ENCODE peak calls at places on chromosome 3, in four cellular contexts. G is Peyer's patch, E is right lobe of liver, Y is body of pancreas. B is an unnamed sample.

GRCh38 chr3:121431717-121432517 is 113.9 kb downstream of the POLQ start:
- DNase-seq in G (peak; percentile 76), E (peak; percentile 48), Y (peak; percentile 14), B (peak; percentile 57)

GRCh38 chr3:153052096-153052460 is 109.9 kb upstream of the RAP2B start:
- DNase-seq in G (no peak), E (no peak), Y (no peak), B (no peak)

GRCh38 chr3:190496859-190497258 is 17.0 kb upstream of the IL1RAP start:
- DNase-seq in G (no peak), E (no peak), Y (no peak), B (no peak)

GRCh38 chr3:188268336-188268735 is 114.4 kb downstream of the LPP start:
- DNase-seq in G (no peak), E (no peak), Y (no peak), B (no peak)

GRCh38 chr3:125582707-125583106 is 12.6 kb downstream of the OSBPL11 start:
- DNase-seq in G (no peak), E (no peak), Y (no peak), B (no peak)

GRCh38 chr3:14371573-14372474 is 30.6 kb upstream of the SLC6A6 start:
- DNase-seq in G (peak; percentile 93), E (peak; percentile 63), Y (peak; percentile 75), B (peak; percentile 96)

GRCh38 chr3:85862893-85863455 is 904.2 kb downstream of the CADM2 start:
- DNase-seq in G (no peak), E (no peak), Y (no peak), B (no peak)

GRCh38 chr3:125651246-125651645 is 55.9 kb upstream of the OSBPL11 start:
- DNase-seq in G (no peak), E (no peak), Y (no peak), B (no peak)

GRCh38 chr3:43212914-43213611 is 73.3 kb upstream of the SNRK start:
- DNase-seq in G (no peak), E (no peak), Y (no peak), B (no peak)

GRCh38 chr3:188243124-188243795 is 89.3 kb downstream of the LPP start:
- DNase-seq in G (no peak), E (no peak), Y (no peak), B (no peak)

GRCh38 chr3:115512565-115513410 is 110.5 kb upstream of the GAP43 start:
- DNase-seq in G (no peak), E (no peak), Y (peak; percentile 58), B (no peak)

GRCh38 chr3:33372218-33373081 is 67.8 kb downstream of the UBP1 start:
- DNase-seq in G (peak; percentile 80), E (no peak), Y (peak; percentile 54), B (peak; percentile 37)

GRCh38 chr3:45205126-45205525 is 21.0 kb downstream of the TMEM158 start:
- DNase-seq in G (no peak), E (no peak), Y (no peak), B (no peak)

GRCh38 chr3:149013726-149014125 is 22.4 kb downstream of the GYG1 start:
- DNase-seq in G (no peak), E (no peak), Y (no peak), B (no peak)

GRCh38 chr3:125212096-125212508 is 446 bp downstream of the SLC12A8 start:
- DNase-seq in G (no peak), E (peak; percentile 60), Y (peak; percentile 55), B (peak; percentile 46)

GRCh38 chr3:129114455-129114854 is 7.1 kb downstream of the RAB43 start:
- DNase-seq in G (no peak), E (no peak), Y (no peak), B (no peak)

GRCh38 chr3:140630366-140630765 is 47.5 kb upstream of the TRIM42 start:
- DNase-seq in G (no peak), E (no peak), Y (no peak), B (no peak)

GRCh38 chr3:179898024-179898423 is 138.7 kb downstream of the PEX5L start:
- DNase-seq in G (no peak), E (no peak), Y (peak; percentile 38), B (no peak)

GRCh38 chr3:74139648-74140047 is 474.8 kb downstream of the CNTN3 start:
- DNase-seq in G (no peak), E (no peak), Y (no peak), B (no peak)

GRCh38 chr3:191982481-191982880 is 521.5 kb downstream of the PYDC2 start:
- DNase-seq in G (no peak), E (no peak), Y (no peak), B (no peak)

GRCh38 chr3:142501004-142501926 is 53.4 kb upstream of the XRN1 start:
- DNase-seq in G (no peak), E (no peak), Y (no peak), B (no peak)

GRCh38 chr3:157469571-157470294 is 33.1 kb downstream of the PTX3 start:
- DNase-seq in G (no peak), E (no peak), Y (no peak), B (no peak)

GRCh38 chr3:64687781-64688515 is at the start of gene ADAMTS9:
- DNase-seq in G (peak; percentile 61), E (peak; percentile 59), Y (peak; percentile 60), B (peak; percentile 84)

GRCh38 chr3:14143826-14144225 is 19.0 kb downstream of the TMEM43 start:
- DNase-seq in G (peak; percentile 65), E (no peak), Y (no peak), B (peak; percentile 76)

GRCh38 chr3:150917941-150918340 is 12.7 kb upstream of the MINDY4B start:
- DNase-seq in G (no peak), E (no peak), Y (no peak), B (no peak)

GRCh38 chr3:107085261-107085660 is 292.0 kb upstream of the CCDC54 start:
- DNase-seq in G (no peak), E (no peak), Y (no peak), B (no peak)

GRCh38 chr3:62529230-62529629 is 155.9 kb upstream of the FEZF2 start:
- DNase-seq in G (no peak), E (no peak), Y (peak; percentile 27), B (peak; percentile 73)

GRCh38 chr3:191963182-191963581 is 502.2 kb downstream of the PYDC2 start:
- DNase-seq in G (no peak), E (no peak), Y (no peak), B (no peak)

GRCh38 chr3:167437428-167438139 is 36.3 kb downstream of the SERPINI2 start:
- DNase-seq in G (no peak), E (no peak), Y (no peak), B (no peak)

GRCh38 chr3:72888546-72889309 is 882 bp downstream of the GXYLT2 start:
- DNase-seq in G (no peak), E (no peak), Y (no peak), B (peak; percentile 62)

GRCh38 chr3:169347597-169347996 is 315.9 kb downstream of the MECOM start:
- DNase-seq in G (no peak), E (no peak), Y (no peak), B (no peak)

GRCh38 chr3:169348276-169348675 is 315.2 kb downstream of the MECOM start:
- DNase-seq in G (no peak), E (no peak), Y (no peak), B (no peak)

GRCh38 chr3:169345662-169346331 is 317.7 kb downstream of the MECOM start:
- DNase-seq in G (no peak), E (no peak), Y (no peak), B (no peak)

GRCh38 chr3:169350228-169350627 is 313.3 kb downstream of the MECOM start:
- DNase-seq in G (no peak), E (no peak), Y (no peak), B (no peak)

DNA sequence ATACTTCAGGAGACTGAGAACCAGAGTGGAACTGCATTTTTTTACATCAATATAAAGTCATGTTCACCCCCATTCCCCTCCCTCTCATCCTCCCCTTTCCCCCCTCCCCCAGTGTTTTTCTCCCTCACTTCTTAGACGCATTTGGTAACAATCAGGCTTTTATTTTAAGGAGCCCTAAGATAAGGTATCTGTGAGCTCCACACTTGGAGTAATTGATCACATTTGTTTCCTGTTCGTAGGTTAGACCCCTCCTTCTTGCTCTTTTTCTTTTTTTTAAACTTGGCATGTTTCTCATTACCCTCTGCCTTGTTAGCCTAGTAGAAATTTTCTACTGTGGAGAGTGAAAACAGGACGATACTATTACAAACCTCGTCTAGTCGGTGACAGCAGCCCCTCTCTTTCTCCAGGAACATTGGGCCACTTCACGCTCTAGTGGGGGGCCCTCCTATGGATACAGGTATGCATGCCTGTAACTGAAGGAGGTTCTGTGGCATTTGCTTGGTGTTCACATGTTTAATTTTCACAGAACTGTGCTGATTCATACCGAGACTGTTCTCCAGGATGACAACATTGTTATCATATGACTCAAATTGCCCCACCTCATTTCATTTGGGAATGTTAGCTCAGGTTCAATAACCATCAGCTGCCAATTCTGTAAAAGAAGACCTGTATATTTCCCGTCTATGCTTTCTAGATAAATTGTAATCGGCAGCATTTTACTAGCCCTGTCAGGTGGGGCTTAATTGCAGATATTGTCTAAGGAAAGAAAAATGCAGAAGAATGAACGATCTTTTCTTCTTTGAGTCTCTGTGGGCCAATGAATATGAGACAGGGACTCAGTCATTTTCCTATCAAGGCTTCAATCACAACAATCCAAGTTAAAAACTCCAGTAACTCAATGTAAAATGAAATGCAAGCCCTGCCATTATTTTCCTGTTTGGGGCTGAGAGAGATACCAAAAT is 314.2 kb downstream of the MECOM start:
- DNase-seq in G (no peak), E (no peak), Y (no peak), B (no peak)
- H3K4me3 ChIP-seq in G (no peak overlapping the region), E (no peak overlapping the region), Y (no peak overlapping the region), B (no peak overlapping the region)

DNA sequence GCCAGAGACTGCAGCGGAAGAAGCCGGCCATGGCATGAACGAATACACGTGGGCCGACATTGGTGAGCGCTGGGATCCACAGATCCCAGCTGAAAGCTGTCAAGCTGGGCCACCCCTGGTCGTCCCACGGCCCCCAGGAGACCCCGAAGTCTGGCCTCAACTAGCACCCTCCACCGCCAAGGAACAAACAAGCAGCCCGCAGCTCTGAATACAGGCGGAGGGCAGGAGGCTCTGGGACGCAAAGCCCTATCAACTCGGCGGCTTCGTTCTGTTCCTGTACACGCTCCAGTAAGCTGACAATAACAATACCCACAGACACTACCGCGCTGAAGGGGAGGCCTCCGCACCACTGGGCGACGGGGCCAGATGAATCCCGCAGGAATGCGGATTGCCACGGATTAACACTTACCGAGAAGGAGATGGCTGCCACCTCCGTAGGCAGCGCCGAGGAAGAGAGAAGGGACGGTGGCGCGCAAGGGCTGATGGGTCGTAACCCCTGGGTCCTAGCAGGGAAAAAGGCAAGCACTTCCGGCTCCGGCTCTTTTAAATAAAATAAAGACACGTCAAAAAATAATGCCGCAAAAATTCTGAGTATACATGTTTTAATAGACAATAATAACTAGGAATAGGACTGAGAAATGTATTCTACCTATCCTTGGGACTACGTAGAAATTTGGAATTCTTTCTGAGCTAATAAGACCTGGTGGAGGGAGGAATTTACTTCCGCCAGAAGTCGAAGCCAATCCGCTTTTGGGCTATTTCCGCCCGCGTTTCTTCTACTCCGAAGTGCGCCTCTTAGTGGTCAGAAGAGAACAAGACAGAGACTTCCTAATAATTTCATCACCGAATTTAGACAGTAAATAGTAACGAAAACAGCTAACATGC is at the start of gene RPL32:
- DNase-seq in G (peak; percentile 95), E (peak; percentile 90), Y (peak; percentile 90), B (peak; percentile 89)
- TF ChIP-seq POLR2A in G (peak; percentile 79), E (peak; percentile 69), Y (peak; percentile 30), B (no peak)

GRCh38 chr3:1262246-1262645 is 169.4 kb downstream of the CNTN6 start:
- DNase-seq in G (no peak), E (no peak), Y (no peak), B (no peak)
- H3K9me3 ChIP-seq in G (no peaks in the 10 kb centered on the region), E (no peaks in the 10 kb centered on the region), Y (no peaks in the 10 kb centered on the region), B (no peaks in the 10 kb centered on the region)

DNA sequence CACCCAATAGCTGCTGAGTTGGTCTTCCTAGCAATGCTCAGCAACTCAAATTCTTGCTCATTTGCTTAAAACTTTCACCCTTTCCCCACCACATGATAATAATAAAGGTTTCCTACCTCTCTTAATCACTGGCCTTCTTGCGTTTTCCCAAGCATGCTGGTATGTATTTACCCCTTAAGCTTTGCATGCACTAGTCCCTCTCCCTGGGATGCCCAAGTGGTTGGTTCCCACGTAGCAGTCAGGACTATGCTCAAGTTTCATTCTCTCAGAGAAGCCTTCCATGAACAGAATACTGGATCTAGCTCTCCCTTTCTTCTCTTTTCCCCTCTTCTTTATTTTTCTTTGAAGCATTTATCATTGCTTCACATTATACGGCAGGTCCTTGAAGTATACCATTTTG is 108.8 kb downstream of the KBTBD8 start:
- DNase-seq in G (no peak), E (no peak), Y (no peak), B (no peak)
- H3K4me3 ChIP-seq in G (no peak overlapping the region), E (no peak overlapping the region), Y (no peak overlapping the region), B (no peak overlapping the region)

B was measured in thyroid gland.